ENCODE peak calls at places on chromosomes 6 and 20, in five cellular contexts. H is fibroblast of pulmonary artery, S is omental fat pad, Q is A549, C is GM23248. F is an unnamed sample.

GRCh38 chr6:80205404-80205803 is 98.9 kb downstream of the BCKDHB start:
- DNase-seq in C (no peak), H (no peak), S (no peak), Q (no peak), F (no peak)

GRCh38 chr6:166058064-166058739 is 109.4 kb downstream of the TBXT start:
- DNase-seq in H (peak), S (peak), C (peak), Q (no peak), F (peak)

GRCh38 chr6:139239137-139239536 is 52.7 kb downstream of the TXLNB start:
- DNase-seq in S (no peak), H (peak), C (no peak), Q (no peak), F (no peak)

GRCh38 chr6:112833546-112834215 is 486.6 kb downstream of the RFPL4B start:
- DNase-seq in Q (no peak), S (no peak), H (peak), C (no peak), F (peak)

GRCh38 chr20:64167676-64168075 is 3.4 kb downstream of the MYT1 start:
- DNase-seq in C (peak), H (no peak), S (no peak), Q (no peak), F (no peak)

GRCh38 chr20:48921883-48922867 is 664 bp downstream of the ARFGEF2 start:
- DNase-seq in Q (peak), S (no peak), C (peak), H (peak), F (no peak)

GRCh38 chr6:148635070-148635743 is 111.6 kb upstream of the UST start:
- DNase-seq in S (no peak), Q (no peak), C (no peak), H (no peak), F (no peak)

GRCh38 chr20:40323411-40323810 is 365.6 kb downstream of the MAFB start:
- DNase-seq in H (no peak), S (no peak), Q (no peak), C (peak), F (no peak)

GRCh38 chr20:64038579-64039292 is 2.8 kb downstream of the C20orf204 start:
- DNase-seq in H (peak), Q (peak), C (peak), S (no peak), F (peak)

GRCh38 chr6:98452721-98453120 is 381.7 kb upstream of the POU3F2 start:
- DNase-seq in Q (no peak), H (no peak), C (no peak), S (no peak), F (no peak)

GRCh38 chr6:153989989-153990388 is 49.1 kb upstream of the OPRM1 start:
- DNase-seq in H (no peak), S (no peak), C (no peak), Q (no peak), F (no peak)

GRCh38 chr6:110822248-110822647 is 7.0 kb upstream of the CDK19 start:
- DNase-seq in C (peak), H (peak), S (no peak), Q (no peak), F (peak)

GRCh38 chr6:24982231-24982630 is 46.5 kb upstream of the RIPOR2 start:
- DNase-seq in S (no peak), C (peak), Q (no peak), H (peak), F (peak)

GRCh38 chr6:100155141-100155540 is 161.1 kb upstream of the MCHR2 start:
- DNase-seq in Q (no peak), C (no peak), H (no peak), S (no peak), F (no peak)

F was measured in fibroblast of the aortic adventitia.